ENCODE peak calls at places on chromosome 5, in four cellular contexts. One of them, this sample, is unnamed.

GRCh38 chr5:88727705-88728313 is 155.2 kb downstream of the MEF2C start:
- DNase-seq in GM12878: no peak
- DNase-seq in HL-60: no peak
- DNase-seq in K562: no peak
- DNase-seq in this sample: no peak

GRCh38 chr5:96808868-96809558 is 1.3 kb upstream of the ERAP1 start:
- DNase-seq in GM12878: no peak
- DNase-seq in HL-60: no peak
- DNase-seq in K562: no peak
- DNase-seq in this sample: no peak

GRCh38 chr5:174571662-174572397 is 152.6 kb upstream of the MSX2 start:
- DNase-seq in GM12878: no peak
- DNase-seq in HL-60: no peak
- DNase-seq in K562: no peak
- DNase-seq in this sample: no peak

GRCh38 chr5:124328201-124328600 is 418.2 kb downstream of the ZNF608 start:
- DNase-seq in GM12878: no peak
- DNase-seq in HL-60: no peak
- DNase-seq in K562: no peak
- DNase-seq in this sample: no peak

GRCh38 chr5:100165309-100165708 is 369.9 kb upstream of the FAM174A start:
- DNase-seq in GM12878: peak; percentile 9
- DNase-seq in HL-60: no peak
- DNase-seq in K562: no peak
- DNase-seq in this sample: no peak

GRCh38 chr5:115543365-115543700 is 1.2 kb downstream of the FEM1C start:
- DNase-seq in GM12878: no peak
- DNase-seq in HL-60: no peak
- DNase-seq in K562: no peak
- DNase-seq in this sample: no peak

GRCh38 chr5:90803891-90804290 is 245.3 kb downstream of the ADGRV1 start:
- DNase-seq in GM12878: no peak
- DNase-seq in HL-60: no peak
- DNase-seq in K562: no peak
- DNase-seq in this sample: no peak

GRCh38 chr5:144328505-144328904 is 157.8 kb downstream of the KCTD16 start:
- DNase-seq in GM12878: no peak
- DNase-seq in HL-60: no peak
- DNase-seq in K562: no peak
- DNase-seq in this sample: no peak

GRCh38 chr5:128844354-128844923 is 120.8 kb upstream of the SLC27A6 start:
- DNase-seq in GM12878: no peak
- DNase-seq in HL-60: no peak
- DNase-seq in K562: no peak
- DNase-seq in this sample: no peak

GRCh38 chr5:142360607-142361120 is 35.8 kb upstream of the SPRY4 start:
- DNase-seq in GM12878: no peak
- DNase-seq in HL-60: no peak
- DNase-seq in K562: peak; percentile 25
- DNase-seq in this sample: no peak

GRCh38 chr5:26121343-26121742 is 917.0 kb downstream of the CDH9 start:
- DNase-seq in GM12878: no peak
- DNase-seq in HL-60: peak; percentile 1
- DNase-seq in K562: no peak
- DNase-seq in this sample: no peak

GRCh38 chr5:141960449-141961323 is 2.7 kb upstream of the PCDH12 start:
- DNase-seq in GM12878: peak; percentile 64
- DNase-seq in HL-60: peak; percentile 92
- DNase-seq in K562: peak; percentile 89
- DNase-seq in this sample: peak; percentile 75

GRCh38 chr5:26326153-26326759 is 712.1 kb downstream of the CDH9 start:
- DNase-seq in GM12878: no peak
- DNase-seq in HL-60: no peak
- DNase-seq in K562: no peak
- DNase-seq in this sample: no peak

GRCh38 chr5:112762113-112762810 is 24.6 kb downstream of the APC start:
- DNase-seq in GM12878: no peak
- DNase-seq in HL-60: no peak
- DNase-seq in K562: no peak
- DNase-seq in this sample: no peak

GRCh38 chr5:36876965-36877666 is 547 bp downstream of the NIPBL start:
- DNase-seq in GM12878: no peak
- DNase-seq in HL-60: peak; percentile 59
- DNase-seq in K562: peak; percentile 72
- DNase-seq in this sample: no peak

GRCh38 chr5:55903121-55903701 is 52.1 kb downstream of the IL31RA start:
- DNase-seq in GM12878: peak; percentile 70
- DNase-seq in HL-60: peak; percentile 10
- DNase-seq in K562: no peak
- DNase-seq in this sample: peak; percentile 45

GRCh38 chr5:14136228-14136627 is 6.9 kb upstream of the TRIO start:
- DNase-seq in GM12878: no peak
- DNase-seq in HL-60: no peak
- DNase-seq in K562: no peak
- DNase-seq in this sample: no peak

GRCh38 chr5:107274576-107274975 is 396.2 kb downstream of the EFNA5 start:
- DNase-seq in GM12878: no peak
- DNase-seq in HL-60: no peak
- DNase-seq in K562: no peak
- DNase-seq in this sample: no peak

GRCh38 chr5:125453011-125453410 is 706.6 kb upstream of the ZNF608 start:
- DNase-seq in GM12878: no peak
- DNase-seq in HL-60: no peak
- DNase-seq in K562: no peak
- DNase-seq in this sample: no peak

GRCh38 chr5:107469485-107469884 is 201.3 kb downstream of the EFNA5 start:
- DNase-seq in GM12878: no peak
- DNase-seq in HL-60: peak; percentile 1
- DNase-seq in K562: no peak
- DNase-seq in this sample: no peak

GRCh38 chr5:128876848-128877387 is 88.4 kb upstream of the SLC27A6 start:
- DNase-seq in GM12878: no peak
- DNase-seq in HL-60: no peak
- DNase-seq in K562: no peak
- DNase-seq in this sample: no peak

GRCh38 chr5:173880306-173880985 is 7.7 kb upstream of the CPEB4 start:
- DNase-seq in GM12878: no peak
- DNase-seq in HL-60: no peak
- DNase-seq in K562: no peak
- DNase-seq in this sample: no peak

GRCh38 chr5:91556-92263 is at the start of gene PLEKHG4B:
- DNase-seq in GM12878: no peak
- DNase-seq in HL-60: no peak
- DNase-seq in K562: no peak
- DNase-seq in this sample: no peak

GRCh38 chr5:139847091-139847490 is 51.5 kb downstream of the PSD2 start:
- DNase-seq in GM12878: no peak
- DNase-seq in HL-60: no peak
- DNase-seq in K562: no peak
- DNase-seq in this sample: no peak

GRCh38 chr5:149860801-149861322 is 83.7 kb downstream of the PDE6A start:
- DNase-seq in GM12878: peak; percentile 33
- DNase-seq in HL-60: no peak
- DNase-seq in K562: no peak
- DNase-seq in this sample: peak; percentile 19

GRCh38 chr5:1934056-1934394 is 51.3 kb upstream of the IRX4 start:
- DNase-seq in GM12878: no peak
- DNase-seq in HL-60: no peak
- DNase-seq in K562: no peak
- DNase-seq in this sample: no peak

GRCh38 chr5:127924606-127925005 is 159.0 kb upstream of the SLC12A2 start:
- DNase-seq in GM12878: no peak
- DNase-seq in HL-60: no peak
- DNase-seq in K562: no peak
- DNase-seq in this sample: no peak

GRCh38 chr5:126488362-126489065 is 65.3 kb downstream of the GRAMD2B start:
- DNase-seq in GM12878: no peak
- DNase-seq in HL-60: no peak
- DNase-seq in K562: no peak
- DNase-seq in this sample: no peak

GRCh38 chr5:40847525-40847924 is 6.4 kb downstream of the CARD6 start:
- DNase-seq in GM12878: no peak
- DNase-seq in HL-60: no peak
- DNase-seq in K562: no peak
- DNase-seq in this sample: no peak

GRCh38 chr5:145960848-145961600 is 24.6 kb downstream of the SH3RF2 start:
- DNase-seq in GM12878: no peak
- DNase-seq in HL-60: no peak
- DNase-seq in K562: no peak
- DNase-seq in this sample: no peak

GRCh38 chr5:153629027-153629426 is 138.6 kb downstream of the GRIA1 start:
- DNase-seq in GM12878: no peak
- DNase-seq in HL-60: no peak
- DNase-seq in K562: no peak
- DNase-seq in this sample: no peak

GRCh38 chr5:140239939-140240700 is 62.8 kb downstream of the PFDN1 start:
- DNase-seq in GM12878: no peak
- DNase-seq in HL-60: peak; percentile 75
- DNase-seq in K562: peak; percentile 73
- DNase-seq in this sample: peak; percentile 58

GRCh38 chr5:154520861-154521453 is 42.9 kb upstream of the HAND1 start:
- DNase-seq in GM12878: no peak
- DNase-seq in HL-60: peak; percentile 4
- DNase-seq in K562: peak; percentile 56
- DNase-seq in this sample: peak; percentile 29

DNA sequence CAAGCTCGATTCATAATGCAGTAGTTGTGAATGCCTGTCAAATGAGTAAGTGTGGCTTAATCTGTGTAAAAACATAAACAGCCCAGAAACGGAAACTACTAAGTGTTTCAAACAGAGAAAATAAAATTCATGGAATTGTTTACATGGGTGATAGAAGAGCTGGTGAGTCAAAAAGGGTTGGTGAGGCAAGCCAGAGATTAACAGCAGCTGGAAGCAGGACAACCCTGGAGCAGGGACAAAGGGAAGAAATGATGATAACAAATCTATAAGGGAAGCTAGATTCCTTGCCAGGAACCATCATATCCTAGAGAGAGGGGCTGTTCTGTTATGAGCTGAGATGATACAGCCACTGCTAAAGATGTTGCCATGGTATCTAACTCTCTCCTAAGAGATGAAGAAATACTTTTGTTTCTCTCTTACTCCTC is 18.0 kb upstream of the PRR16 start:
- DNase-seq in GM12878: no peak
- DNase-seq in HL-60: no peak
- DNase-seq in K562: no peak
- DNase-seq in this sample: no peak
- TF ChIP-seq POLR2AphosphoS5 in GM12878: no peak
- TF ChIP-seq POLR2AphosphoS5 in HL-60: no peak
- TF ChIP-seq POLR2AphosphoS5 in K562: no peak
- TF ChIP-seq POLR2AphosphoS5 in this sample: no peak

GRCh38 chr5:6472792-6473191 is 24.1 kb downstream of the UBE2QL1 start:
- DNase-seq in GM12878: no peak
- DNase-seq in HL-60: no peak
- DNase-seq in K562: no peak
- DNase-seq in this sample: no peak

GRCh38 chr5:6473284-6473683 is 24.6 kb downstream of the UBE2QL1 start:
- DNase-seq in GM12878: no peak
- DNase-seq in HL-60: no peak
- DNase-seq in K562: no peak
- DNase-seq in this sample: no peak

GRCh38 chr5:6478793-6479192 is 30.1 kb downstream of the UBE2QL1 start:
- DNase-seq in GM12878: no peak
- DNase-seq in HL-60: no peak
- DNase-seq in K562: no peak
- DNase-seq in this sample: no peak

GRCh38 chr5:6476313-6476661 is 27.6 kb downstream of the UBE2QL1 start:
- DNase-seq in GM12878: no peak
- DNase-seq in HL-60: no peak
- DNase-seq in K562: no peak
- DNase-seq in this sample: no peak

GRCh38 chr5:6475626-6476312 is 27.1 kb downstream of the UBE2QL1 start:
- DNase-seq in GM12878: no peak
- DNase-seq in HL-60: no peak
- DNase-seq in K562: peak; percentile 29
- DNase-seq in this sample: no peak
- TF ChIP-seq SPI1 in GM12878: no peak
- TF ChIP-seq SPI1 in HL-60: no peak
- TF ChIP-seq SPI1 in K562: no peak
- TF ChIP-seq SPI1 in this sample: no peak

GRCh38 chr5:137822158-137822764 is 45.4 kb upstream of the MYOT start:
- DNase-seq in GM12878: no peak
- DNase-seq in HL-60: peak; percentile 1
- DNase-seq in K562: peak; percentile 40
- DNase-seq in this sample: no peak
- TF ChIP-seq POLR2AphosphoS5 in GM12878: no peak
- TF ChIP-seq POLR2AphosphoS5 in HL-60: no peak
- TF ChIP-seq POLR2AphosphoS5 in K562: no peak
- TF ChIP-seq POLR2AphosphoS5 in this sample: no peak

DNA sequence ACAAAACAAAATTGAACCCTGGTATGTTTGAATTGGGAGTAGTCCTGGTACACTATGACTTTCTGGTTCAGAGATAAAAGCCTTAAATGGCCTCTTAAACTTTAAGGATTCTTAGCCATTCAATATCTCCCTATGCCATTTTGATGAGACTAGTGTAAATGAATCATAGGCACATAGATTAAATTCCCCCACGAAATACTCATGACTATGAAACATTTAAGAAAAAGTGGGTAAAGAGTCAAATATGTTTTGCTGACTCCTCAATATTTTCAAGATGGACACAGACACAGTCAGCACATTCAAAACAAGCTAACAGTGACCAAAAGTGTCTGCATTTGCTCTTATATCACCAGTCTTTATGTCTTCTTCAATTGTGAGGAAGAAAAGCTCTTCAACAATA is 278.3 kb downstream of the PDE4D start:
- DNase-seq in GM12878: no peak
- DNase-seq in HL-60: no peak
- DNase-seq in K562: no peak
- DNase-seq in this sample: no peak
- TF ChIP-seq SPI1 in GM12878: no peak
- TF ChIP-seq SPI1 in HL-60: no peak
- TF ChIP-seq SPI1 in K562: no peak
- TF ChIP-seq SPI1 in this sample: no peak

DNA sequence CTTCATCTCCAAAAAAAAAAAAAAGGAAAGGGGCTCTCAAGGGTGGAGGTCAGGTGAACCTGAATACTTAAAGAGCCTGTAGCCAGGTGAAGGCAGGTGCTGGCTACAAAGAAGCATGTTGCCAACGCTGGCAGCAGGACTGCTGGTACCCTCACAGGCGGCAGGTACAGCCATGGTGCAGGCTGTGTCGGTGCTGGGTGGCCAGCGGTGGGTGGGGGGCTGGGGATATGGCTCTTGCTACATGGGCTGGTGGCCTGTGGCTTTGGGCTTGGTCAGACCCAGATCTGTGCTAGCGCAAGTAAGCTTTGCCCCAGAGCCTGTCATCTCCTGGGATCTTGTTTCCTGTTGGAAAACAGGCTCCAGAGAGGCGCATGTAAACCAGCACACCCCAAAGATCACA is 86.3 kb upstream of the PHYKPL start:
- DNase-seq in GM12878: no peak
- DNase-seq in HL-60: no peak
- DNase-seq in K562: no peak
- DNase-seq in this sample: no peak
- TF ChIP-seq POLR2AphosphoS5 in GM12878: no peak
- TF ChIP-seq POLR2AphosphoS5 in HL-60: no peak
- TF ChIP-seq POLR2AphosphoS5 in K562: no peak
- TF ChIP-seq POLR2AphosphoS5 in this sample: no peak